ENCODE peak calls at places on chromosomes 11 and 22, in nine cellular contexts. T is OCI-LY7, P is body of pancreas, L is lung, U is brain microvascular endothelial cell, Z is K562, Y is fibroblast of villous mesenchyme, Q is mammary epithelial cell, X is ascending aorta. E is an unnamed sample.

GRCh38 chr11:72361321-72361720 is 73.0 kb downstream of the CLPB start:
- DNase-seq in T (no peak), U (no peak), X (no peak), P (no peak), Q (no peak), Z (no peak), L (no peak), Y (no peak), E (no peak)

GRCh38 chr11:7004482-7004881 is 15.7 kb downstream of the ZNF214 start:
- DNase-seq in X (no peak), L (no peak), T (no peak), Y (peak; percentile 17), P (peak; percentile 2), Q (peak; percentile 61), U (peak; percentile 60), Z (no peak), E (peak; percentile 72)

GRCh38 chr11:27977031-27977430 is 130.9 kb downstream of the KIF18A start:
- DNase-seq in Z (no peak), Q (peak; percentile 8), P (no peak), L (no peak), U (peak; percentile 30), Y (no peak), T (no peak), X (no peak), E (peak; percentile 60)

GRCh38 chr11:76698321-76699043 is 27.9 kb upstream of the LRRC32 start:
- DNase-seq in Z (peak; percentile 56), P (no peak), T (peak; percentile 50), Y (no peak), U (no peak), Q (no peak), L (no peak), X (no peak), E (peak; percentile 22)

GRCh38 chr11:61149624-61150615 is 11.3 kb downstream of the VPS37C start:
- DNase-seq in U (no peak), P (peak; percentile 42), X (no peak), Z (peak; percentile 55), L (no peak), Q (no peak), T (no peak), Y (peak; percentile 78), E (peak; percentile 33)

GRCh38 chr11:27291302-27291889 is 71.6 kb downstream of the CCDC34 start:
- DNase-seq in Z (no peak), Q (peak; percentile 62), P (peak; percentile 38), T (peak; percentile 73), U (no peak), X (no peak), L (no peak), Y (no peak), E (no peak)

GRCh38 chr11:115659061-115659963 is 155.1 kb upstream of the CADM1 start:
- DNase-seq in Z (no peak), P (peak; percentile 32), X (no peak), Y (no peak), L (no peak), U (no peak), T (no peak), Q (peak; percentile 25), E (no peak)

GRCh38 chr11:35727140-35727539 is 64.6 kb downstream of the TRIM44 start:
- DNase-seq in P (no peak), Q (no peak), Y (no peak), U (no peak), L (no peak), Z (no peak), X (no peak), T (no peak), E (no peak)

GRCh38 chr11:118216621-118217526 is 7.9 kb downstream of the JAML start:
- DNase-seq in X (no peak), T (no peak), P (no peak), Z (no peak), L (no peak), Q (no peak), Y (no peak), U (no peak), E (no peak)

GRCh38 chr11:76762867-76763572 is 20.1 kb upstream of the TSKU start:
- DNase-seq in X (no peak), Q (no peak), U (no peak), Y (no peak), P (no peak), T (no peak), Z (no peak), L (no peak), E (no peak)

GRCh38 chr22:29700949-29701927 is 18.6 kb upstream of the CABP7 start:
- DNase-seq in T (peak; percentile 67), Y (peak; percentile 18), X (no peak), Q (no peak), L (peak; percentile 32), U (no peak), Z (peak; percentile 33), P (peak; percentile 35), E (peak; percentile 18)

GRCh38 chr11:35622070-35622469 is 3.8 kb downstream of the FJX1 start:
- DNase-seq in X (no peak), U (peak; percentile 79), Q (peak; percentile 86), P (no peak), Z (no peak), T (no peak), Y (peak; percentile 68), L (no peak), E (peak; percentile 86)

GRCh38 chr11:69265210-69265609 is 28.7 kb upstream of the MYEOV start:
- DNase-seq in Z (no peak), T (no peak), Q (no peak), X (no peak), P (no peak), L (no peak), Y (no peak), U (no peak), E (no peak)

GRCh38 chr11:47415949-47416472 is 7.6 kb downstream of the SLC39A13 start:
- DNase-seq in P (peak; percentile 82), U (peak; percentile 89), X (peak; percentile 95), Z (no peak), L (peak; percentile 94), T (no peak), Y (peak; percentile 97), Q (peak; percentile 87), E (peak; percentile 96)

GRCh38 chr11:93773601-93774200 is 10.4 kb upstream of the MED17 start:
- DNase-seq in U (no peak), Z (no peak), X (no peak), Y (no peak), Q (no peak), P (no peak), T (no peak), L (no peak), E (no peak)

GRCh38 chr11:93772123-93772522 is 12.0 kb upstream of the MED17 start:
- DNase-seq in P (no peak), Y (no peak), L (no peak), T (no peak), Q (no peak), Z (no peak), U (no peak), X (no peak), E (no peak)

GRCh38 chr11:93773045-93773477 is 11.0 kb upstream of the MED17 start:
- DNase-seq in U (no peak), Y (no peak), Q (no peak), P (no peak), Z (no peak), X (no peak), T (no peak), L (no peak), E (no peak)

GRCh38 chr11:93770160-93770559 is 13.9 kb upstream of the MED17 start:
- DNase-seq in P (no peak), Q (no peak), X (no peak), L (no peak), Y (no peak), Z (no peak), U (no peak), T (no peak), E (no peak)

GRCh38 chr11:93775289-93775688 is 8.8 kb upstream of the MED17 start:
- DNase-seq in Y (no peak), U (peak; percentile 32), Z (peak; percentile 39), L (no peak), T (peak; percentile 41), Q (no peak), P (no peak), X (no peak), E (peak; percentile 9)
- TF ChIP-seq CTCF in Y (peak; percentile 35), U (peak; percentile 50), Z (peak; percentile 56), L (no peak), T (peak; percentile 76), Q (peak; percentile 14), P (no peak), X (no peak), E (peak; percentile 2)

DNA sequence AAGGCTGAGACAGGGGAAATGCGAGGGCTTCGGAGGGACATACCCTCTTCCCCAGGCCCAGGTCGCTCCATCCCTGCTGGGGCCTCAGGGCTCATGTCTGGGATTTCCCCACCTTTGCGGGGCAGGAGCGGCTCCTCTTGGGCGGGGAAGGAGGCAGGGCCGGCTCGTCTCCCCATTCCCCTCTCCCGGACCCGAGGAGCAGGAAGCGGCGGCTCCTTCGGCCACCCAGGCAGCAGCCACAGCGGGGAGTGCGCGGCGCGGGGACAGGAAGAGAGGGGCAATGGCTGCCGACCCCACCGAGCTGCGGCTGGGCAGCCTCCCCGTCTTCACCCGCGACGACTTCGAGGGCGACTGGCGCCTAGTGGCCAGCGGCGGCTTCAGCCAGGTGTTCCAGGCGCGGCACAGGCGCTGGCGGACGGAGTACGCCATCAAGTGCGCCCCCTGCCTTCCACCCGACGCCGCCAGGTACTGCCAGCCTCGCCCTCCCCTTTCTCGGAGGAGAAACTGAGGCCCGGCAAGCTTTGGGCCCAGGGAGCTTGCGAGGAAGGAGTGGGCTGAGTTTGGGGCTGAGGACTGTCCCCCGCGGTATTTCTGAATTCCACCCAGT is at the start of gene ANKK1:
- DNase-seq in T (no peak), P (peak; percentile 14), Z (peak; percentile 25), Y (no peak), L (no peak), Q (no peak), U (no peak), X (peak; percentile 52), E (no peak)
- H3K4me3 ChIP-seq in T (no peak within 1 kb of the TSS), P (no peak within 1 kb of the TSS), Z (no peak within 1 kb of the TSS), Y (peak within 1 kb of the TSS; percentile 16), L (no peak within 1 kb of the TSS), Q (peak within 1 kb of the TSS; percentile 25), U (peak within 1 kb of the TSS; percentile 30), X (no peak within 1 kb of the TSS), E (no peak within 1 kb of the TSS)

DNA sequence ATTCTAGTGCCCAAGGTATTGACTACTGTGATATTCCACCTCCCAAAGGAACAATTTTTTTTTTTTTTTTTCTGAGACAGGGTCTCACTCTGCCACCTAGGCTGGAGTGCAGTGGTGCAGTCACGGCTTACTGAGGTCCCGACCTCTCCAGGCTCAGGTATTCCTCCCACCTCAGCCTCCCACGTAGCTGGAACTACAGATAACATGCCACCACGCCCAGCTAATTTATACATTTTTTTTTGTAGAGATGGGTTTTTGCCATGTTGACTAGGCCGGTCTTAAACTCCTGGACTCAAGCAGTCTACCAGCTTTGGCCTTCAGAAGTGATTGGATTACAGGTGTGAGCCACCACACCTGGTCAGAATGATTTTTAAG is 33.4 kb downstream of the MAML2 start:
- DNase-seq in U (no peak), P (no peak), L (no peak), Y (no peak), Q (no peak), X (no peak), T (no peak), Z (no peak), E (no peak)
- TF ChIP-seq CTCF in U (no peak), P (no peak), L (no peak), Y (no peak), Q (no peak), X (no peak), T (no peak), Z (no peak), E (no peak)

DNA sequence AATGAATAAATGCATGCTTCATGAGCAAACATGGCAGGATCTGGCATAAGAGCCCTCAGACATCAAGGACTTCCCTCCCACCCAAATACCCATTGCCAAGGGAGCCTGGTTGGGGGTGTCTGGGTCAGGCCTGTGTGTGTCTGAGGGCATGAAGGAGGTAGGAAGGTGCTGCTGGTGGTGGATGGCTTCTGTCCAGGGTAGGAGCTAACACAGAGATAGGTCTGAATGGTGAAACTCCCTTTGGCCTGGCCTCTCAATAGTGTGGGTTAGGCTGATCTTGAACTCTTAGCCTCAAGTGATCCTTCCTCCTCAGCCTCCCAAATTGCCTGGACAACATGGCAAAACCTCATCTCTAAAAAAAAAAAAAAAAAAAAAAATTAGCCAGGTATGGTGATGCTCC is 2.8 kb downstream of the AMPD3 start:
- DNase-seq in L (no peak), T (peak; percentile 13), U (no peak), X (no peak), Q (no peak), Y (no peak), P (no peak), Z (no peak), E (no peak)
- H3K4me3 ChIP-seq in L (no peak overlapping the region), T (peak overlapping the region; percentile 73), U (no peak overlapping the region), X (no peak overlapping the region), Q (no peak overlapping the region), Y (no peak overlapping the region), P (no peak overlapping the region), Z (peak overlapping the region; percentile 49), E (no peak overlapping the region)